ENCODE peak calls at places on chromosomes 6 and 20, in eight cellular contexts. F, C, Y, P, O, U, G and Q are unnamed samples.
A peak's percentile ranks its signal among the peaks of the same experiment; 100 is the strongest.

GRCh38 chr20:25042531-25043498 is 15.1 kb downstream of the ACSS1 start:
- DNase-seq in F (peak; percentile 36), C (peak; percentile 85), Y (peak; percentile 60), P (no peak), O (no peak), U (peak; percentile 93), G (no peak), Q (peak; percentile 59)

GRCh38 chr6:126040394-126040793 is 54.1 kb downstream of the TRMT11 start:
- DNase-seq in F (no peak), C (no peak), Y (no peak), P (no peak), O (no peak), U (no peak), G (no peak), Q (no peak)

GRCh38 chr6:168343239-168344167 is 23.9 kb upstream of the DACT2 start:
- DNase-seq in F (no peak), C (no peak), Y (no peak), P (no peak), O (no peak), U (no peak), G (no peak), Q (no peak)

GRCh38 chr6:41748542-41748941 is 1.3 kb upstream of the PGC start:
- DNase-seq in F (no peak), C (no peak), Y (no peak), P (no peak), O (no peak), U (no peak), G (no peak), Q (no peak)

GRCh38 chr6:154590770-154591169 is 80.3 kb upstream of the CNKSR3 start:
- DNase-seq in F (no peak), C (no peak), Y (no peak), P (no peak), O (no peak), U (no peak), G (no peak), Q (no peak)

GRCh38 chr6:106474476-106474875 is 114.0 kb downstream of the CRYBG1 start:
- DNase-seq in F (no peak), C (no peak), Y (no peak), P (no peak), O (no peak), U (no peak), G (no peak), Q (no peak)

GRCh38 chr20:23586735-23587525 is 18.6 kb upstream of the CST9L start:
- DNase-seq in F (no peak), C (no peak), Y (no peak), P (no peak), O (no peak), U (no peak), G (no peak), Q (no peak)

GRCh38 chr6:83127258-83127657 is 59.8 kb downstream of the DOP1A start:
- DNase-seq in F (no peak), C (no peak), Y (no peak), P (no peak), O (no peak), U (no peak), G (no peak), Q (no peak)

GRCh38 chr6:119108076-119108475 is 29.6 kb upstream of the FAM184A start:
- DNase-seq in F (no peak), C (no peak), Y (no peak), P (no peak), O (no peak), U (no peak), G (no peak), Q (no peak)

GRCh38 chr6:3664641-3665041 is 86.9 kb downstream of the PXDC1 start:
- DNase-seq in F (no peak), C (no peak), Y (no peak), P (no peak), O (no peak), U (no peak), G (no peak), Q (no peak)

GRCh38 chr20:15320941-15321340 is 983.5 kb upstream of the FLRT3 start:
- DNase-seq in F (no peak), C (no peak), Y (no peak), P (no peak), O (no peak), U (no peak), G (no peak), Q (no peak)

GRCh38 chr20:7629880-7630279 is 310.4 kb downstream of the HAO1 start:
- DNase-seq in F (no peak), C (no peak), Y (no peak), P (no peak), O (no peak), U (no peak), G (no peak), Q (no peak)

GRCh38 chr6:83824831-83825230 is 28.3 kb upstream of the RIPPLY2 start:
- DNase-seq in F (no peak), C (no peak), Y (no peak), P (no peak), O (no peak), U (no peak), G (no peak), Q (no peak)

GRCh38 chr20:48841861-48842529 is 14.2 kb upstream of the PREX1 start:
- DNase-seq in F (no peak), C (no peak), Y (no peak), P (no peak), O (peak; percentile 73), U (no peak), G (no peak), Q (no peak)

GRCh38 chr6:20260360-20260759 is 48.1 kb upstream of the MBOAT1 start:
- DNase-seq in F (no peak), C (no peak), Y (no peak), P (no peak), O (no peak), U (no peak), G (no peak), Q (no peak)

GRCh38 chr20:36205026-36205425 is 31.3 kb upstream of the AAR2 start:
- DNase-seq in F (no peak), C (no peak), Y (no peak), P (no peak), O (no peak), U (no peak), G (no peak), Q (no peak)

GRCh38 chr6:146859795-146860495 is 261.2 kb downstream of the ADGB start:
- DNase-seq in F (no peak), C (no peak), Y (no peak), P (no peak), O (no peak), U (no peak), G (no peak), Q (no peak)

GRCh38 chr6:21740719-21741118 is 147.2 kb downstream of the SOX4 start:
- DNase-seq in F (no peak), C (no peak), Y (no peak), P (no peak), O (no peak), U (no peak), G (no peak), Q (no peak)

GRCh38 chr20:42886046-42886445 is 303.7 kb downstream of the PTPRT start:
- DNase-seq in F (no peak), C (no peak), Y (no peak), P (no peak), O (no peak), U (no peak), G (no peak), Q (no peak)

GRCh38 chr20:36202891-36203338 is 33.4 kb upstream of the AAR2 start:
- DNase-seq in F (peak; percentile 64), C (peak; percentile 80), Y (peak; percentile 83), P (no peak), O (peak; percentile 89), U (peak; percentile 75), G (peak; percentile 53), Q (peak; percentile 64)

GRCh38 chr6:29828471-29828797 is 809 bp downstream of the HLA-G start:
- DNase-seq in F (no peak), C (no peak), Y (peak; percentile 52), P (no peak), O (no peak), U (no peak), G (no peak), Q (peak; percentile 39)

GRCh38 chr20:63552481-63553249 is 1.3 kb upstream of the FNDC11 start:
- DNase-seq in F (no peak), C (no peak), Y (peak; percentile 67), P (no peak), O (no peak), U (peak; percentile 65), G (no peak), Q (no peak)

GRCh38 chr6:131215212-131215611 is 79.9 kb downstream of the AKAP7 start:
- DNase-seq in F (no peak), C (no peak), Y (no peak), P (no peak), O (no peak), U (no peak), G (no peak), Q (no peak)

GRCh38 chr6:42118162-42119001 is 24.0 kb downstream of the C6orf132 start:
- DNase-seq in F (peak; percentile 9), C (no peak), Y (no peak), P (no peak), O (peak; percentile 48), U (no peak), G (no peak), Q (peak; percentile 51)

GRCh38 chr6:84583784-84584183 is 180.6 kb downstream of the TBX18 start:
- DNase-seq in F (no peak), C (no peak), Y (no peak), P (no peak), O (no peak), U (no peak), G (no peak), Q (no peak)

GRCh38 chr20:62832212-62832922 is 15.5 kb downstream of the COL9A3 start:
- DNase-seq in F (no peak), C (peak; percentile 74), Y (no peak), P (no peak), O (no peak), U (peak; percentile 96), G (no peak), Q (peak; percentile 34)

GRCh38 chr6:125906158-125906998 is 50.2 kb upstream of the HINT3 start:
- DNase-seq in F (no peak), C (no peak), Y (peak; percentile 57), P (no peak), O (peak; percentile 25), U (peak; percentile 67), G (no peak), Q (peak; percentile 55)

GRCh38 chr6:85354761-85355618 is 94.9 kb upstream of the NT5E start:
- DNase-seq in F (peak; percentile 35), C (peak; percentile 85), Y (peak; percentile 79), P (peak; percentile 61), O (peak; percentile 33), U (peak; percentile 84), G (peak; percentile 73), Q (peak; percentile 72)

GRCh38 chr6:73180076-73180717 is 45.1 kb downstream of the KHDC1L start:
- DNase-seq in F (no peak), C (no peak), Y (no peak), P (no peak), O (no peak), U (no peak), G (no peak), Q (no peak)